ENCODE peak calls at places on chromosomes 16 and 17, in seven cellular contexts. E is AML-193; S is NCI-H1436; B is CD8-positive, alpha-beta T cell; Q is keratinocyte; O is stimulated activated naive CD8-positive, alpha-beta T cell treated with anti-CD3 and anti-CD28 coated beads, Interleukin-15, Interleukin-2, amounts not matched to agents 100 U/mL and 50 U/mL, for 24 hours; V is Peyer's patch. I is an unnamed sample.

GRCh38 chr17:58487589-58488427 is at the start of gene HSF5:
- DNase-seq in E (no peak), S (no peak), B (peak; percentile 81), Q (no peak), O (peak; percentile 79), V (peak; percentile 87), I (peak; percentile 81)

GRCh38 chr17:71830916-71831315 is 289.9 kb upstream of the SOX9 start:
- DNase-seq in E (no peak), S (no peak), B (no peak), Q (no peak), O (no peak), V (no peak), I (peak; percentile 60)

GRCh38 chr17:8702996-8703395 is 41.6 kb downstream of the CCDC42 start:
- DNase-seq in E (no peak), S (no peak), B (no peak), Q (no peak), O (no peak), V (no peak), I (no peak)

GRCh38 chr17:17132746-17133145 is 73.4 kb downstream of the PLD6 start:
- DNase-seq in E (no peak), S (no peak), B (no peak), Q (no peak), O (no peak), V (no peak), I (peak; percentile 95)

GRCh38 chr16:70717817-70718216 is 32.0 kb upstream of the MTSS2 start:
- DNase-seq in E (no peak), S (no peak), B (no peak), Q (no peak), O (no peak), V (no peak), I (no peak)

GRCh38 chr16:59593256-59593655 is 859.1 kb upstream of the GOT2 start:
- DNase-seq in E (no peak), S (no peak), B (no peak), Q (no peak), O (no peak), V (no peak), I (no peak)

GRCh38 chr17:27352481-27353460 is 58.9 kb downstream of the WSB1 start:
- DNase-seq in E (no peak), S (no peak), B (no peak), Q (no peak), O (no peak), V (no peak), I (no peak)

GRCh38 chr16:53761967-53762726 is 58.2 kb downstream of the FTO start:
- DNase-seq in E (no peak), S (no peak), B (no peak), Q (no peak), O (no peak), V (no peak), I (no peak)

GRCh38 chr17:46139365-46140210 is 53.6 kb downstream of the KANSL1 start:
- DNase-seq in E (no peak), S (no peak), B (no peak), Q (no peak), O (no peak), V (no peak), I (no peak)

GRCh38 chr17:70365098-70365583 is 195.8 kb downstream of the KCNJ2 start:
- DNase-seq in E (peak; percentile 8), S (no peak), B (no peak), Q (no peak), O (no peak), V (no peak), I (no peak)